ENCODE peak calls at places on chromosome 9, in five cellular contexts. One of them, this sample, is unnamed.

GRCh38 chr9:127011772-127012171 is 97.2 kb downstream of the RALGPS1 start:
- ATAC-seq in CD4-positive, CD25-positive, alpha-beta regulatory T cell: no peak
- ATAC-seq in WTC11: no peak
- ATAC-seq in T-cell: no peak
- ATAC-seq in activated CD8-positive, alpha-beta T cell treated with anti-CD3 and anti-CD28 coated beads for 36 hours: no peak
- ATAC-seq in this sample: no peak

GRCh38 chr9:113953541-113953940 is 77.4 kb downstream of the ZNF618 start:
- ATAC-seq in CD4-positive, CD25-positive, alpha-beta regulatory T cell: no peak
- ATAC-seq in WTC11: no peak
- ATAC-seq in T-cell: no peak
- ATAC-seq in activated CD8-positive, alpha-beta T cell treated with anti-CD3 and anti-CD28 coated beads for 36 hours: no peak
- ATAC-seq in this sample: no peak

GRCh38 chr9:91795500-91796241 is 154.4 kb downstream of the ROR2 start:
- ATAC-seq in CD4-positive, CD25-positive, alpha-beta regulatory T cell: no peak
- ATAC-seq in WTC11: no peak
- ATAC-seq in T-cell: no peak
- ATAC-seq in activated CD8-positive, alpha-beta T cell treated with anti-CD3 and anti-CD28 coated beads for 36 hours: no peak
- ATAC-seq in this sample: no peak

GRCh38 chr9:16309350-16310271 is 560.9 kb downstream of the BNC2 start:
- ATAC-seq in CD4-positive, CD25-positive, alpha-beta regulatory T cell: no peak
- ATAC-seq in WTC11: peak; percentile 43
- ATAC-seq in T-cell: no peak
- ATAC-seq in activated CD8-positive, alpha-beta T cell treated with anti-CD3 and anti-CD28 coated beads for 36 hours: no peak
- ATAC-seq in this sample: no peak

GRCh38 chr9:1125741-1126140 is 75.6 kb downstream of the DMRT2 start:
- ATAC-seq in CD4-positive, CD25-positive, alpha-beta regulatory T cell: no peak
- ATAC-seq in WTC11: no peak
- ATAC-seq in T-cell: no peak
- ATAC-seq in activated CD8-positive, alpha-beta T cell treated with anti-CD3 and anti-CD28 coated beads for 36 hours: no peak
- ATAC-seq in this sample: no peak

GRCh38 chr9:98018347-98018746 is 35.2 kb downstream of the ANP32B start:
- ATAC-seq in CD4-positive, CD25-positive, alpha-beta regulatory T cell: no peak
- ATAC-seq in WTC11: no peak
- ATAC-seq in T-cell: no peak
- ATAC-seq in activated CD8-positive, alpha-beta T cell treated with anti-CD3 and anti-CD28 coated beads for 36 hours: no peak
- ATAC-seq in this sample: no peak

GRCh38 chr9:130610862-130611689 is 31.7 kb downstream of the FUBP3 start:
- ATAC-seq in CD4-positive, CD25-positive, alpha-beta regulatory T cell: no peak
- ATAC-seq in WTC11: no peak
- ATAC-seq in T-cell: no peak
- ATAC-seq in activated CD8-positive, alpha-beta T cell treated with anti-CD3 and anti-CD28 coated beads for 36 hours: no peak
- ATAC-seq in this sample: no peak

GRCh38 chr9:133370680-133371079 is 5.2 kb downstream of the SURF4 start:
- ATAC-seq in CD4-positive, CD25-positive, alpha-beta regulatory T cell: peak; percentile 72
- ATAC-seq in WTC11: no peak
- ATAC-seq in T-cell: peak; percentile 60
- ATAC-seq in activated CD8-positive, alpha-beta T cell treated with anti-CD3 and anti-CD28 coated beads for 36 hours: peak; percentile 53
- ATAC-seq in this sample: no peak

GRCh38 chr9:121883281-121884056 is 209.6 kb downstream of the TTLL11 start:
- ATAC-seq in CD4-positive, CD25-positive, alpha-beta regulatory T cell: no peak
- ATAC-seq in WTC11: peak; percentile 37
- ATAC-seq in T-cell: no peak
- ATAC-seq in activated CD8-positive, alpha-beta T cell treated with anti-CD3 and anti-CD28 coated beads for 36 hours: peak; percentile 47
- ATAC-seq in this sample: peak; percentile 74

GRCh38 chr9:136787690-136788400 is 3.3 kb upstream of the TMEM141 start:
- ATAC-seq in CD4-positive, CD25-positive, alpha-beta regulatory T cell: no peak
- ATAC-seq in WTC11: peak; percentile 2
- ATAC-seq in T-cell: no peak
- ATAC-seq in activated CD8-positive, alpha-beta T cell treated with anti-CD3 and anti-CD28 coated beads for 36 hours: no peak
- ATAC-seq in this sample: no peak

GRCh38 chr9:98775831-98776441 is 20.4 kb downstream of the ANKS6 start:
- ATAC-seq in CD4-positive, CD25-positive, alpha-beta regulatory T cell: peak; percentile 34
- ATAC-seq in WTC11: peak; percentile 83
- ATAC-seq in T-cell: peak; percentile 45
- ATAC-seq in activated CD8-positive, alpha-beta T cell treated with anti-CD3 and anti-CD28 coated beads for 36 hours: peak; percentile 66
- ATAC-seq in this sample: peak; percentile 88

GRCh38 chr9:110767559-110768063 is 99.0 kb downstream of the MUSK start:
- ATAC-seq in CD4-positive, CD25-positive, alpha-beta regulatory T cell: no peak
- ATAC-seq in WTC11: no peak
- ATAC-seq in T-cell: no peak
- ATAC-seq in activated CD8-positive, alpha-beta T cell treated with anti-CD3 and anti-CD28 coated beads for 36 hours: no peak
- ATAC-seq in this sample: no peak

GRCh38 chr9:18947772-18948391 is 85.1 kb downstream of the SAXO1 start:
- ATAC-seq in CD4-positive, CD25-positive, alpha-beta regulatory T cell: no peak
- ATAC-seq in WTC11: no peak
- ATAC-seq in T-cell: no peak
- ATAC-seq in activated CD8-positive, alpha-beta T cell treated with anti-CD3 and anti-CD28 coated beads for 36 hours: no peak
- ATAC-seq in this sample: no peak

GRCh38 chr9:98971915-98972223 is 28.2 kb downstream of the COL15A1 start:
- ATAC-seq in CD4-positive, CD25-positive, alpha-beta regulatory T cell: no peak
- ATAC-seq in WTC11: no peak
- ATAC-seq in T-cell: no peak
- ATAC-seq in activated CD8-positive, alpha-beta T cell treated with anti-CD3 and anti-CD28 coated beads for 36 hours: no peak
- ATAC-seq in this sample: no peak

GRCh38 chr9:121962421-121962820 is 130.7 kb downstream of the TTLL11 start:
- ATAC-seq in CD4-positive, CD25-positive, alpha-beta regulatory T cell: no peak
- ATAC-seq in WTC11: no peak
- ATAC-seq in T-cell: no peak
- ATAC-seq in activated CD8-positive, alpha-beta T cell treated with anti-CD3 and anti-CD28 coated beads for 36 hours: no peak
- ATAC-seq in this sample: peak; percentile 3

GRCh38 chr9:127779136-127779981 is 893 bp upstream of the SH2D3C start:
- ATAC-seq in CD4-positive, CD25-positive, alpha-beta regulatory T cell: peak; percentile 10
- ATAC-seq in WTC11: peak; percentile 13
- ATAC-seq in T-cell: no peak
- ATAC-seq in activated CD8-positive, alpha-beta T cell treated with anti-CD3 and anti-CD28 coated beads for 36 hours: peak; percentile 57
- ATAC-seq in this sample: no peak

GRCh38 chr9:119963798-119964372 is 594.6 kb upstream of the BRINP1 start:
- ATAC-seq in CD4-positive, CD25-positive, alpha-beta regulatory T cell: no peak
- ATAC-seq in WTC11: peak; percentile 91
- ATAC-seq in T-cell: no peak
- ATAC-seq in activated CD8-positive, alpha-beta T cell treated with anti-CD3 and anti-CD28 coated beads for 36 hours: no peak
- ATAC-seq in this sample: peak; percentile 86

GRCh38 chr9:130745210-130745800 is 51.7 kb downstream of the EXOSC2 start:
- ATAC-seq in CD4-positive, CD25-positive, alpha-beta regulatory T cell: no peak
- ATAC-seq in WTC11: no peak
- ATAC-seq in T-cell: no peak
- ATAC-seq in activated CD8-positive, alpha-beta T cell treated with anti-CD3 and anti-CD28 coated beads for 36 hours: no peak
- ATAC-seq in this sample: peak; percentile 38

GRCh38 chr9:34256987-34257585 is 72.0 kb downstream of the KIF24 start:
- ATAC-seq in CD4-positive, CD25-positive, alpha-beta regulatory T cell: peak; percentile 51
- ATAC-seq in WTC11: no peak
- ATAC-seq in T-cell: peak; percentile 56
- ATAC-seq in activated CD8-positive, alpha-beta T cell treated with anti-CD3 and anti-CD28 coated beads for 36 hours: peak; percentile 42
- ATAC-seq in this sample: no peak

GRCh38 chr9:114908796-114909448 is 21.5 kb downstream of the TNFSF8 start:
- ATAC-seq in CD4-positive, CD25-positive, alpha-beta regulatory T cell: peak; percentile 35
- ATAC-seq in WTC11: no peak
- ATAC-seq in T-cell: peak; percentile 38
- ATAC-seq in activated CD8-positive, alpha-beta T cell treated with anti-CD3 and anti-CD28 coated beads for 36 hours: peak; percentile 91
- ATAC-seq in this sample: no peak